ENCODE peak calls at places on chromosomes 6 and 20, in seven cellular contexts. A is H9, M is transverse colon, R is neural crest cell, Q is right atrium auricular region, B is Calu3, U is H1. F is an unnamed sample.

GRCh38 chr6:130696806-130697205 is 130.4 kb upstream of the SMLR1 start:
- DNase-seq in A (no peak), M (no peak), R (no peak), Q (no peak), B (no peak), U (no peak), F (no peak)

GRCh38 chr6:82040405-82041221 is 206.9 kb downstream of the IBTK start:
- DNase-seq in A (peak; percentile 60), M (no peak), R (peak; percentile 43), Q (no peak), B (peak; percentile 48), U (no peak), F (no peak)

GRCh38 chr20:41142914-41143313 is 5.6 kb downstream of the PLCG1 start:
- DNase-seq in A (no peak), M (peak; percentile 25), R (no peak), Q (no peak), B (no peak), U (no peak), F (no peak)

GRCh38 chr6:72553531-72554202 is 68.2 kb upstream of the KCNQ5 start:
- DNase-seq in A (no peak), M (no peak), R (no peak), Q (no peak), B (peak; percentile 13), U (no peak), F (no peak)

GRCh38 chr20:32737371-32738223 is 5.7 kb downstream of the COMMD7 start:
- DNase-seq in A (no peak), M (no peak), R (no peak), Q (no peak), B (no peak), U (no peak), F (no peak)

GRCh38 chr20:40506567-40506966 is 182.5 kb downstream of the MAFB start:
- DNase-seq in A (no peak), M (peak; percentile 69), R (no peak), Q (peak; percentile 97), B (peak; percentile 94), U (no peak), F (peak; percentile 100)

GRCh38 chr6:30325150-30325872 is 1.4 kb upstream of the TRIM39 start:
- DNase-seq in A (no peak), M (peak; percentile 67), R (peak; percentile 13), Q (no peak), B (peak; percentile 79), U (peak; percentile 66), F (no peak)

GRCh38 chr6:134122775-134123174 is 70.4 kb upstream of the SLC2A12 start:
- DNase-seq in A (no peak), M (no peak), R (no peak), Q (no peak), B (no peak), U (no peak), F (no peak)

GRCh38 chr6:168538892-168539811 is 98.2 kb downstream of the SMOC2 start:
- DNase-seq in A (no peak), M (no peak), R (no peak), Q (peak; percentile 23), B (no peak), U (no peak), F (no peak)

GRCh38 chr6:16630035-16630643 is 131.1 kb downstream of the ATXN1 start:
- DNase-seq in A (no peak), M (no peak), R (no peak), Q (no peak), B (no peak), U (no peak), F (no peak)

GRCh38 chr6:137783640-137784198 is 83.3 kb upstream of the TNFAIP3 start:
- DNase-seq in A (no peak), M (no peak), R (no peak), Q (no peak), B (no peak), U (no peak), F (no peak)

GRCh38 chr6:20334334-20334733 is 67.3 kb upstream of the E2F3 start:
- DNase-seq in A (peak; percentile 34), M (no peak), R (no peak), Q (peak; percentile 69), B (no peak), U (no peak), F (no peak)

GRCh38 chr6:135183532-135184440 is 2.7 kb downstream of the MYB start:
- DNase-seq in A (peak; percentile 85), M (peak; percentile 84), R (peak; percentile 29), Q (no peak), B (peak; percentile 60), U (no peak), F (peak; percentile 64)

GRCh38 chr20:53813728-53814459 is 220.3 kb upstream of the ZNF217 start:
- DNase-seq in A (no peak), M (no peak), R (no peak), Q (no peak), B (no peak), U (no peak), F (no peak)

GRCh38 chr6:137494967-137495595 is 887 bp upstream of the OLIG3 start:
- DNase-seq in A (peak; percentile 46), M (no peak), R (peak; percentile 23), Q (no peak), B (no peak), U (no peak), F (no peak)

GRCh38 chr6:166435574-166435973 is 52.8 kb upstream of the MPC1 start:
- DNase-seq in A (peak; percentile 25), M (peak; percentile 24), R (no peak), Q (no peak), B (no peak), U (no peak), F (no peak)

GRCh38 chr20:11207749-11208502 is 534.1 kb upstream of the JAG1 start:
- DNase-seq in A (no peak), M (no peak), R (no peak), Q (no peak), B (peak; percentile 79), U (no peak), F (no peak)

GRCh38 chr20:57678340-57678739 is 31.5 kb downstream of the PMEPA1 start:
- DNase-seq in A (no peak), M (peak; percentile 47), R (no peak), Q (no peak), B (no peak), U (no peak), F (no peak)

GRCh38 chr6:169156108-169156821 is 97.4 kb downstream of the THBS2 start:
- DNase-seq in A (no peak), M (no peak), R (no peak), Q (peak; percentile 73), B (no peak), U (no peak), F (no peak)

GRCh38 chr20:32237419-32237818 is 29.7 kb downstream of the POFUT1 start:
- DNase-seq in A (no peak), M (no peak), R (no peak), Q (no peak), B (no peak), U (no peak), F (no peak)

GRCh38 chr6:140538926-140539325 is 1164.5 kb upstream of the CITED2 start:
- DNase-seq in A (no peak), M (no peak), R (no peak), Q (no peak), B (peak; percentile 5), U (no peak), F (no peak)

GRCh38 chr20:33772439-33772838 is 38.7 kb upstream of the CHMP4B start:
- DNase-seq in A (no peak), M (no peak), R (no peak), Q (no peak), B (no peak), U (no peak), F (no peak)

GRCh38 chr6:50330347-50330746 is 280.6 kb upstream of the DEFB112 start:
- DNase-seq in A (no peak), M (no peak), R (no peak), Q (no peak), B (no peak), U (no peak), F (no peak)

GRCh38 chr6:8529250-8529649 is 93.9 kb upstream of the SLC35B3 start:
- DNase-seq in A (no peak), M (no peak), R (no peak), Q (no peak), B (no peak), U (no peak), F (no peak)

GRCh38 chr6:8535505-8535904 is 100.2 kb upstream of the SLC35B3 start:
- DNase-seq in A (no peak), M (no peak), R (no peak), Q (no peak), B (no peak), U (no peak), F (no peak)

GRCh38 chr6:8527818-8528217 is 92.5 kb upstream of the SLC35B3 start:
- DNase-seq in A (no peak), M (no peak), R (no peak), Q (no peak), B (no peak), U (no peak), F (no peak)

GRCh38 chr6:8526619-8527018 is 91.3 kb upstream of the SLC35B3 start:
- DNase-seq in A (no peak), M (no peak), R (no peak), Q (no peak), B (no peak), U (no peak), F (no peak)

GRCh38 chr6:8530775-8531435 is 95.6 kb upstream of the SLC35B3 start:
- DNase-seq in A (no peak), M (no peak), R (no peak), Q (no peak), B (no peak), U (no peak), F (no peak)
- TF ChIP-seq CTCF in A (no peak), M (no peak), R (peak; percentile 33), Q (no peak), B (no peak), U (no peak), F (no peak)

GRCh38 chr20:63496404-63497120 is 2.3 kb downstream of the EEF1A2 start:
- DNase-seq in A (peak; percentile 35), M (no peak), R (no peak), Q (no peak), B (no peak), U (no peak), F (no peak)
- TF ChIP-seq CTCF in A (no peak), M (peak; percentile 44), R (peak; percentile 40), Q (peak; percentile 21), B (peak; percentile 16), U (no peak), F (peak; percentile 71)

DNA sequence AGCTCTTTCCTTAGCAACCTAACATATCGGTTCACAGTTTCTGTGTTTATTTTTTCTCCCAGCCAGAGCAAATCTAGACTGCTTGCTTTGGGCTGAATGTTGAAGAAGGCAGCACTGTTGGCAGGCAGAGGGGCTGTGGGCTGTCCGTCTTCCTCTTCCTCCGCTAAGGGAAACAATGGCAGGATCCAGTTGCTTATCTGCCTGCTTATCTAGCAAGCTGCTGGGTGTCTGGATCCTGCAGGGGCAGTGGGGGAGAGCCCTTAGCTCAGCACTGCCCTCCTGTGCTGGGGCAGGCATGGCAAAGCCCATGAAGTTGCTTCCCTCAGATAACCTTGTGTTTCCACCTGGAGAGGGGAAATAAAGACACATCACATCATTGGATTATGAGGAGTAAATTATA is 92.7 kb upstream of the CD93 start:
- DNase-seq in A (no peak), M (no peak), R (no peak), Q (no peak), B (no peak), U (no peak), F (no peak)
- TF ChIP-seq CTCF in A (peak; percentile 50), M (no peak), R (no peak), Q (peak; percentile 54), B (no peak), U (peak; percentile 21), F (no peak)

DNA sequence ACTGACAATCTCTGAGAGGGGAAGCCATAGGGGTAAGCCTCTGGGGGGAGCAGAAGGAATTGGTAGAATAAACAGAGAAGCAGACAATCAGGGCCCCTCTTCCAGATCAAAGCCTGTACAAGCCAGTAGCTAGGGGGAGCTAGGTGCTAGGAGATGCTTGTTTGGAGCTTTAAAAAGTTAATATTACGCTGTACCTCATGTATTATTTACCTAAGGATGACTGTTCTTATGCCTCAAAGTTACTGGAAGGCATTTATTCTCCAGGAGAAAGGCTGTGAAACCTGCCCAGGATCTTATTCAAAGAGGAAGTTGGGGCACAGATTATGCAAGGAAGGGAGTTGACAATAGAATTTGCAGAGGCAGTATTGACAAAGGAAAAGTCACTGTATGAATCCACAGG is 111.8 kb upstream of the SLC35F1 start:
- DNase-seq in A (no peak), M (no peak), R (no peak), Q (no peak), B (peak; percentile 27), U (no peak), F (no peak)
- TF ChIP-seq CTCF in A (peak; percentile 28), M (no peak), R (no peak), Q (no peak), B (no peak), U (peak; percentile 31), F (no peak)

F was measured in CD14-positive monocyte.